ENCODE peak calls at places on chromosomes 12 and 14, in nine cellular contexts. One of them, this sample, is unnamed.
A peak's percentile ranks its signal among the peaks of the same experiment; 100 is the strongest.

GRCh38 chr14:55152052-55152753 is 23.2 kb downstream of the LGALS3 start:
- DNase-seq in effector CD8-positive, alpha-beta T cell: no peak
- DNase-seq in NCI-H1417: no peak
- DNase-seq in GM10248: no peak
- DNase-seq in EL: peak; percentile 36
- DNase-seq in A549: no peak
- DNase-seq in memory B cell: no peak
- DNase-seq in bronchial epithelial cell: no peak
- DNase-seq in astrocyte: peak; percentile 19
- DNase-seq in this sample: no peak

GRCh38 chr12:122421263-122421814 is 1.1 kb downstream of the CLIP1 start:
- DNase-seq in A549: peak; percentile 49
- DNase-seq in EL: peak; percentile 49
- DNase-seq in GM10248: peak; percentile 35
- DNase-seq in bronchial epithelial cell: peak; percentile 66
- DNase-seq in NCI-H1417: peak; percentile 77
- DNase-seq in memory B cell: no peak
- DNase-seq in astrocyte: peak; percentile 52
- DNase-seq in effector CD8-positive, alpha-beta T cell: no peak
- DNase-seq in this sample: no peak

GRCh38 chr14:28303248-28303647 is 463.3 kb upstream of the FOXG1 start:
- DNase-seq in bronchial epithelial cell: peak; percentile 91
- DNase-seq in EL: no peak
- DNase-seq in effector CD8-positive, alpha-beta T cell: no peak
- DNase-seq in NCI-H1417: no peak
- DNase-seq in astrocyte: peak; percentile 46
- DNase-seq in GM10248: no peak
- DNase-seq in A549: no peak
- DNase-seq in memory B cell: no peak
- DNase-seq in this sample: no peak

GRCh38 chr12:47889040-47889439 is 15.8 kb downstream of the VDR start:
- DNase-seq in memory B cell: no peak
- DNase-seq in EL: no peak
- DNase-seq in NCI-H1417: no peak
- DNase-seq in effector CD8-positive, alpha-beta T cell: no peak
- DNase-seq in GM10248: peak; percentile 56
- DNase-seq in bronchial epithelial cell: no peak
- DNase-seq in A549: no peak
- DNase-seq in astrocyte: no peak
- DNase-seq in this sample: no peak

GRCh38 chr14:75984674-75985073 is 889 bp upstream of the IFT43 start:
- DNase-seq in EL: no peak
- DNase-seq in effector CD8-positive, alpha-beta T cell: no peak
- DNase-seq in NCI-H1417: no peak
- DNase-seq in GM10248: no peak
- DNase-seq in bronchial epithelial cell: no peak
- DNase-seq in A549: no peak
- DNase-seq in astrocyte: no peak
- DNase-seq in memory B cell: no peak
- DNase-seq in this sample: no peak

GRCh38 chr14:104594310-104595046 is 10.1 kb downstream of the TMEM179 start:
- DNase-seq in memory B cell: no peak
- DNase-seq in A549: no peak
- DNase-seq in bronchial epithelial cell: no peak
- DNase-seq in EL: no peak
- DNase-seq in GM10248: no peak
- DNase-seq in astrocyte: no peak
- DNase-seq in effector CD8-positive, alpha-beta T cell: no peak
- DNase-seq in NCI-H1417: no peak
- DNase-seq in this sample: no peak

GRCh38 chr12:67280572-67280971 is 11.4 kb downstream of the CAND1 start:
- DNase-seq in GM10248: no peak
- DNase-seq in A549: no peak
- DNase-seq in bronchial epithelial cell: no peak
- DNase-seq in effector CD8-positive, alpha-beta T cell: no peak
- DNase-seq in NCI-H1417: peak; percentile 55
- DNase-seq in EL: no peak
- DNase-seq in astrocyte: no peak
- DNase-seq in memory B cell: no peak
- DNase-seq in this sample: no peak

GRCh38 chr12:131422744-131423143 is 288.1 kb upstream of the SFSWAP start:
- DNase-seq in GM10248: no peak
- DNase-seq in bronchial epithelial cell: no peak
- DNase-seq in NCI-H1417: no peak
- DNase-seq in memory B cell: no peak
- DNase-seq in EL: no peak
- DNase-seq in astrocyte: no peak
- DNase-seq in A549: no peak
- DNase-seq in effector CD8-positive, alpha-beta T cell: no peak
- DNase-seq in this sample: no peak

GRCh38 chr14:55130194-55130550 is 1.1 kb downstream of the LGALS3 start:
- DNase-seq in NCI-H1417: no peak
- DNase-seq in A549: peak; percentile 54
- DNase-seq in EL: peak; percentile 34
- DNase-seq in astrocyte: no peak
- DNase-seq in memory B cell: no peak
- DNase-seq in GM10248: no peak
- DNase-seq in bronchial epithelial cell: peak; percentile 75
- DNase-seq in effector CD8-positive, alpha-beta T cell: no peak
- DNase-seq in this sample: no peak

GRCh38 chr12:95623554-95624170 is 72.4 kb upstream of the USP44 start:
- DNase-seq in memory B cell: no peak
- DNase-seq in astrocyte: peak; percentile 80
- DNase-seq in A549: peak; percentile 82
- DNase-seq in GM10248: peak; percentile 64
- DNase-seq in effector CD8-positive, alpha-beta T cell: no peak
- DNase-seq in EL: peak; percentile 95
- DNase-seq in bronchial epithelial cell: peak; percentile 71
- DNase-seq in NCI-H1417: peak; percentile 25
- DNase-seq in this sample: peak; percentile 52

GRCh38 chr14:89484445-89484844 is 67.4 kb upstream of the FOXN3 start:
- DNase-seq in NCI-H1417: no peak
- DNase-seq in GM10248: no peak
- DNase-seq in effector CD8-positive, alpha-beta T cell: no peak
- DNase-seq in EL: no peak
- DNase-seq in astrocyte: no peak
- DNase-seq in memory B cell: no peak
- DNase-seq in A549: no peak
- DNase-seq in bronchial epithelial cell: no peak
- DNase-seq in this sample: no peak

GRCh38 chr14:103820382-103820781 is 27.0 kb downstream of the PPP1R13B start:
- DNase-seq in memory B cell: no peak
- DNase-seq in EL: no peak
- DNase-seq in effector CD8-positive, alpha-beta T cell: no peak
- DNase-seq in astrocyte: no peak
- DNase-seq in bronchial epithelial cell: no peak
- DNase-seq in GM10248: no peak
- DNase-seq in NCI-H1417: no peak
- DNase-seq in A549: no peak
- DNase-seq in this sample: no peak

GRCh38 chr14:79325557-79325956 is 885.7 kb downstream of the DIO2 start:
- DNase-seq in effector CD8-positive, alpha-beta T cell: no peak
- DNase-seq in NCI-H1417: peak; percentile 60
- DNase-seq in GM10248: no peak
- DNase-seq in A549: no peak
- DNase-seq in EL: no peak
- DNase-seq in bronchial epithelial cell: no peak
- DNase-seq in memory B cell: no peak
- DNase-seq in astrocyte: no peak
- DNase-seq in this sample: no peak

GRCh38 chr12:45273717-45274271 is 57.9 kb downstream of the ANO6 start:
- DNase-seq in GM10248: no peak
- DNase-seq in NCI-H1417: no peak
- DNase-seq in EL: peak; percentile 97
- DNase-seq in astrocyte: peak; percentile 100
- DNase-seq in effector CD8-positive, alpha-beta T cell: no peak
- DNase-seq in A549: peak; percentile 78
- DNase-seq in bronchial epithelial cell: peak; percentile 99
- DNase-seq in memory B cell: no peak
- DNase-seq in this sample: no peak

GRCh38 chr12:5000204-5000603 is 43.5 kb upstream of the KCNA5 start:
- DNase-seq in bronchial epithelial cell: peak; percentile 12
- DNase-seq in astrocyte: no peak
- DNase-seq in effector CD8-positive, alpha-beta T cell: no peak
- DNase-seq in NCI-H1417: peak; percentile 36
- DNase-seq in A549: no peak
- DNase-seq in GM10248: no peak
- DNase-seq in memory B cell: no peak
- DNase-seq in EL: no peak
- DNase-seq in this sample: no peak

This sample was measured in retina.